ENCODE peak calls at places on chromosomes 12 and 14, in five cellular contexts. One of them, this sample, is unnamed. For H3K4me1, the result is how much of the 10 kb centered on the place peaks cover.

GRCh38 chr12:10363922-10364838 is 25.7 kb downstream of the KLRK1 start:
- DNase-seq in right lobe of liver: peak
- DNase-seq in mucosa of descending colon: peak
- DNase-seq in GM23338: no peak
- DNase-seq in upper lobe of right lung: no peak
- DNase-seq in this sample: peak

GRCh38 chr12:13135336-13136178 is 32.1 kb upstream of the GSG1 start:
- DNase-seq in right lobe of liver: no peak
- DNase-seq in mucosa of descending colon: no peak
- DNase-seq in GM23338: peak
- DNase-seq in upper lobe of right lung: peak
- DNase-seq in this sample: peak

GRCh38 chr12:55696796-55697462 is 10.8 kb downstream of the ITGA7 start:
- DNase-seq in right lobe of liver: no peak
- DNase-seq in mucosa of descending colon: no peak
- DNase-seq in GM23338: no peak
- DNase-seq in upper lobe of right lung: peak
- DNase-seq in this sample: no peak

GRCh38 chr12:107373238-107373809 is 280.0 kb upstream of the CRY1 start:
- DNase-seq in right lobe of liver: no peak
- DNase-seq in mucosa of descending colon: no peak
- DNase-seq in GM23338: no peak
- DNase-seq in upper lobe of right lung: no peak
- DNase-seq in this sample: no peak

GRCh38 chr12:4579305-4580097 is 17.5 kb downstream of the DYRK4 start:
- DNase-seq in right lobe of liver: no peak
- DNase-seq in mucosa of descending colon: peak
- DNase-seq in GM23338: peak
- DNase-seq in upper lobe of right lung: no peak
- DNase-seq in this sample: peak

GRCh38 chr12:22066235-22066765 is 20.3 kb downstream of the CMAS start:
- DNase-seq in right lobe of liver: no peak
- DNase-seq in mucosa of descending colon: no peak
- DNase-seq in GM23338: no peak
- DNase-seq in upper lobe of right lung: no peak
- DNase-seq in this sample: no peak

GRCh38 chr14:93759781-93760307 is 28.4 kb downstream of the PRIMA1 start:
- DNase-seq in right lobe of liver: peak
- DNase-seq in mucosa of descending colon: no peak
- DNase-seq in GM23338: no peak
- DNase-seq in upper lobe of right lung: no peak
- DNase-seq in this sample: no peak

GRCh38 chr12:103495783-103496456 is at the start of gene C12orf42:
- DNase-seq in right lobe of liver: peak
- DNase-seq in mucosa of descending colon: peak
- DNase-seq in GM23338: peak
- DNase-seq in upper lobe of right lung: no peak
- DNase-seq in this sample: peak

GRCh38 chr12:7667025-7667575 is 1.4 kb upstream of the APOBEC1 start:
- DNase-seq in right lobe of liver: no peak
- DNase-seq in mucosa of descending colon: no peak
- DNase-seq in GM23338: peak
- DNase-seq in upper lobe of right lung: no peak
- DNase-seq in this sample: no peak

GRCh38 chr12:71164877-71165197 is 7.0 kb upstream of the TSPAN8 start:
- DNase-seq in right lobe of liver: no peak
- DNase-seq in mucosa of descending colon: peak
- DNase-seq in GM23338: no peak
- DNase-seq in upper lobe of right lung: no peak
- DNase-seq in this sample: no peak

GRCh38 chr14:64956697-64957412 is 14.3 kb upstream of the GPX2 start:
- DNase-seq in right lobe of liver: no peak
- DNase-seq in mucosa of descending colon: no peak
- DNase-seq in GM23338: no peak
- DNase-seq in upper lobe of right lung: peak
- DNase-seq in this sample: no peak

GRCh38 chr14:32259368-32260013 is 56.4 kb upstream of the RNU6-8 start:
- DNase-seq in right lobe of liver: no peak
- DNase-seq in mucosa of descending colon: no peak
- DNase-seq in GM23338: peak
- DNase-seq in upper lobe of right lung: no peak
- DNase-seq in this sample: peak

GRCh38 chr14:77040059-77040308 is 11.5 kb upstream of the IRF2BPL start:
- DNase-seq in right lobe of liver: no peak
- DNase-seq in mucosa of descending colon: no peak
- DNase-seq in GM23338: no peak
- DNase-seq in upper lobe of right lung: no peak
- DNase-seq in this sample: no peak

GRCh38 chr14:101072531-101072930 is 169.0 kb upstream of the RTL1 start:
- DNase-seq in right lobe of liver: no peak
- DNase-seq in mucosa of descending colon: no peak
- DNase-seq in GM23338: no peak
- DNase-seq in upper lobe of right lung: peak
- DNase-seq in this sample: peak

GRCh38 chr12:82682326-82682725 is 4.4 kb upstream of the TMTC2 start:
- DNase-seq in right lobe of liver: no peak
- DNase-seq in mucosa of descending colon: no peak
- DNase-seq in GM23338: peak
- DNase-seq in upper lobe of right lung: no peak
- DNase-seq in this sample: peak

GRCh38 chr14:61585598-61586538 is 109.4 kb upstream of the HIF1A start:
- DNase-seq in right lobe of liver: peak
- DNase-seq in mucosa of descending colon: peak
- DNase-seq in GM23338: no peak
- DNase-seq in upper lobe of right lung: no peak
- DNase-seq in this sample: peak

GRCh38 chr12:107594995-107595394 is 90.6 kb upstream of the PWP1 start:
- DNase-seq in right lobe of liver: no peak
- DNase-seq in mucosa of descending colon: no peak
- DNase-seq in GM23338: no peak
- DNase-seq in upper lobe of right lung: no peak
- DNase-seq in this sample: no peak

GRCh38 chr12:102565555-102565954 is 85.2 kb upstream of the IGF1 start:
- DNase-seq in right lobe of liver: no peak
- DNase-seq in mucosa of descending colon: no peak
- DNase-seq in GM23338: no peak
- DNase-seq in upper lobe of right lung: no peak
- DNase-seq in this sample: no peak

GRCh38 chr14:66143387-66144112 is 342.6 kb upstream of the CCDC196 start:
- DNase-seq in right lobe of liver: no peak
- DNase-seq in mucosa of descending colon: no peak
- DNase-seq in GM23338: no peak
- DNase-seq in upper lobe of right lung: no peak
- DNase-seq in this sample: no peak

GRCh38 chr14:88669346-88669745 is 106.5 kb downstream of the ZC3H14 start:
- DNase-seq in right lobe of liver: no peak
- DNase-seq in mucosa of descending colon: no peak
- DNase-seq in GM23338: peak
- DNase-seq in upper lobe of right lung: no peak
- DNase-seq in this sample: peak

GRCh38 chr14:104517426-104517825 is 62.1 kb upstream of the C14orf180 start:
- DNase-seq in right lobe of liver: no peak
- DNase-seq in mucosa of descending colon: no peak
- DNase-seq in GM23338: no peak
- DNase-seq in upper lobe of right lung: no peak
- DNase-seq in this sample: peak

GRCh38 chr12:66708704-66709443 is 30.0 kb upstream of the GRIP1 start:
- DNase-seq in right lobe of liver: no peak
- DNase-seq in mucosa of descending colon: no peak
- DNase-seq in GM23338: peak
- DNase-seq in upper lobe of right lung: no peak
- DNase-seq in this sample: no peak

GRCh38 chr12:53048780-53049401 is 974 bp upstream of the TNS2 start:
- DNase-seq in right lobe of liver: peak
- DNase-seq in mucosa of descending colon: no peak
- DNase-seq in GM23338: peak
- DNase-seq in upper lobe of right lung: peak
- DNase-seq in this sample: peak

GRCh38 chr12:104226672-104227071 is 11.1 kb downstream of the TXNRD1 start:
- DNase-seq in right lobe of liver: no peak
- DNase-seq in mucosa of descending colon: no peak
- DNase-seq in GM23338: no peak
- DNase-seq in upper lobe of right lung: no peak
- DNase-seq in this sample: no peak

GRCh38 chr12:19643635-19644034 is 204.3 kb downstream of the AEBP2 start:
- DNase-seq in right lobe of liver: no peak
- DNase-seq in mucosa of descending colon: peak
- DNase-seq in GM23338: peak
- DNase-seq in upper lobe of right lung: no peak
- DNase-seq in this sample: peak

DNA sequence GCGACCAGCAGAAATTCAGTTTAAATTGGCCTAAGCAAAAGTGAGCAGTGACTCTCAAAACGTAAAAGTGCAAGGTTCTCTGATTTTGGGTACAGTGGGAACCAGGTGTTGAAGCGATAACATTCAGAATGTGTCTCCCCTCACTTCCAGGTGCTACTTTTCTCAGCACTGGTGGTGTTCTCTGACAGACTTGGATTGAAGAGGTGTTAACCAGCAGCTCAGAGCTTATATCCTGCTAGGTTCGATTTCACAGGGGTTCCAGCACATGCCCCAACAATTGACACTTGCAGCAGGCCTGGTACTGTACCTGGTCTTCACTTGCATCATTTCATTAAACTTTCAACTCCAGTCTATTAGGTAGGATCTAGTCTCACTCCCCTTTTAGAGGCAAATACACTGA is 680.2 kb downstream of the VRK1 start:
- DNase-seq in right lobe of liver: no peak
- DNase-seq in mucosa of descending colon: no peak
- DNase-seq in GM23338: no peak
- DNase-seq in upper lobe of right lung: no peak
- DNase-seq in this sample: no peak
- H3K4me1 ChIP-seq in right lobe of liver: under half
- H3K4me1 ChIP-seq in mucosa of descending colon: under half
- H3K4me1 ChIP-seq in GM23338: under half
- H3K4me1 ChIP-seq in upper lobe of right lung: under half
- H3K4me1 ChIP-seq in this sample: under half

DNA sequence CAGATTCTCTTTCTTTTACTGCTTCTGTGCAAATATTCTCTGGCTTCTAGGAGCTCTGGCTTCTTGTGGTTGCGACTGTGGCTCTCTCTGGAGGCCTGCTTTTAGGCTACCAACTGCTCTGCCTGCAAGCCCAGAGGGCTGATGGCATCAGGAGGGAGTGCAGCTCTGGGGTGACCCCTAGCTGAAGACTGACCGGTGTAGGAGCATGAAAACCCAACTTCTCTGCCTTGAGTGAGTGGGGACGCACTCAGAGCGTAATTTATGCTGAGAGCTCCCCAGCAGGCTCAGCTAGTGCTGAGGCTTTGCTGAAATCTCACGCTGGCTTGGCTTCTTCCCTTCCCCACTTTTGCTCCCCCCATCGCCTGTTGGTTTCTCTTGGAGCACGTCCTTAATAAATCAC is 29.9 kb upstream of the RBM19 start:
- DNase-seq in right lobe of liver: no peak
- DNase-seq in mucosa of descending colon: no peak
- DNase-seq in GM23338: peak
- DNase-seq in upper lobe of right lung: no peak
- DNase-seq in this sample: peak
- TF ChIP-seq CTCF in right lobe of liver: no peak
- TF ChIP-seq CTCF in mucosa of descending colon: no peak
- TF ChIP-seq CTCF in GM23338: peak
- TF ChIP-seq CTCF in upper lobe of right lung: no peak
- TF ChIP-seq CTCF in this sample: peak

DNA sequence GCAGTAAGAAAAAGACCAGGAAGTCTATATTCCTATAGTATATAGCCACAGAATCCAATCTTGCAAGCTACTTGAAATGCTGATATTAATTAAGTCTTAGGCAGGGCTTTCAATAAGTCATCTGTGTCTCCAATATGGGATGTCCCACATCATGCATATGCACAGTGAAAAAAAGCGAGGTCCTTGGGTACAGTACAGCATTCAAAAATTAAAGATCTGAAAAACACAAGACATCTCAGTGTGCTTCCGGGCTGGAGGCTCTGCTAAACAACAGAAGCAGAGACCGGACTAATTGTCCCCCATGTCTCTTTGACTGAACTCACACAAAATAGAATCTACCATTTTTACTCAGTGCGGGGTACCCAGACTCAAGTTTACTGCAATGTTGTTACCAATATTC is 156.0 kb downstream of the DAD1 start:
- DNase-seq in right lobe of liver: no peak
- DNase-seq in mucosa of descending colon: no peak
- DNase-seq in GM23338: no peak
- DNase-seq in upper lobe of right lung: no peak
- DNase-seq in this sample: peak
- H3K4me1 ChIP-seq in right lobe of liver: under half
- H3K4me1 ChIP-seq in mucosa of descending colon: under half
- H3K4me1 ChIP-seq in GM23338: under half
- H3K4me1 ChIP-seq in upper lobe of right lung: under half
- H3K4me1 ChIP-seq in this sample: under half

GRCh38 chr14:52923902-52924575 is 26.8 kb downstream of the FERMT2 start:
- DNase-seq in right lobe of liver: no peak
- DNase-seq in mucosa of descending colon: no peak
- DNase-seq in GM23338: peak
- DNase-seq in upper lobe of right lung: no peak
- DNase-seq in this sample: peak
- TF ChIP-seq CTCF in right lobe of liver: peak
- TF ChIP-seq CTCF in mucosa of descending colon: no peak
- TF ChIP-seq CTCF in GM23338: peak
- TF ChIP-seq CTCF in upper lobe of right lung: no peak
- TF ChIP-seq CTCF in this sample: peak

GRCh38 chr14:103179078-103179477 is 55.8 kb downstream of the TNFAIP2 start:
- DNase-seq in right lobe of liver: no peak
- DNase-seq in mucosa of descending colon: no peak
- DNase-seq in GM23338: no peak
- DNase-seq in upper lobe of right lung: peak
- DNase-seq in this sample: no peak

GRCh38 chr14:103172921-103173320 is 49.7 kb downstream of the TNFAIP2 start:
- DNase-seq in right lobe of liver: no peak
- DNase-seq in mucosa of descending colon: no peak
- DNase-seq in GM23338: no peak
- DNase-seq in upper lobe of right lung: no peak
- DNase-seq in this sample: no peak

DNA sequence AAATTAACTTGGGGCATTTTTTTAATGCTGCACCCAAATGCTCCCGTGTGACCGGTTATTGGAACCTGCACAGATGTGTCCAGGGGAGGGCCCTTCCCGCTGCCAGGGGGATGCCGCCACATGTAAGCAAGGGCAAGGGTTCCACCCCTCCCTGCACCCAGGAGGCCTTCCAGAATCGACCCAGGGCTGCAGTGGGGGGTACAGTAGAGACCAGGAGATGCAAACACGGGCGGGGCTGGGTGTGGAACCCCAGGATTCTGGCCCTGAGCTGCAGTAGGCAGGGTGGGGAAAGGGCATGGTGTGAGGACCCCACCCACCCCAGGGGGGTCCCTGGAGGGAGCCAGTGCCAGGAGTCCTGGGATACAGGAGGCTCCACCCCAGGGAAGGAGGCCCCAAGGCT is 54.1 kb downstream of the TNFAIP2 start:
- DNase-seq in right lobe of liver: no peak
- DNase-seq in mucosa of descending colon: no peak
- DNase-seq in GM23338: no peak
- DNase-seq in upper lobe of right lung: peak
- DNase-seq in this sample: no peak
- H3K4me1 ChIP-seq in right lobe of liver: under half
- H3K4me1 ChIP-seq in mucosa of descending colon: under half
- H3K4me1 ChIP-seq in GM23338: under half
- H3K4me1 ChIP-seq in upper lobe of right lung: under half
- H3K4me1 ChIP-seq in this sample: under half

This sample was measured in endodermal cell.